ENCODE peak calls at places on chromosomes 1 and 21, in six cellular contexts. One of them, this sample, is unnamed.
A peak's percentile ranks its signal among the peaks of the same experiment; 100 is the strongest.

GRCh38 chr1:212428496-212428895 is 4.2 kb upstream of the NENF start:
- DNase-seq in vagina: no peak
- DNase-seq in NCI-H1105: no peak
- DNase-seq in heart right ventricle: no peak
- DNase-seq in PC-9: no peak
- DNase-seq in stimulated activated CD8-positive, alpha-beta memory T cell treated with anti-CD3 and anti-CD28 coated beads, Interleukin-2, amount 100 ng/mL, for 1 hour: no peak
- DNase-seq in this sample: no peak

GRCh38 chr1:187842406-187843165 is 1013.8 kb downstream of the PLA2G4A start:
- DNase-seq in vagina: no peak
- DNase-seq in NCI-H1105: no peak
- DNase-seq in heart right ventricle: no peak
- DNase-seq in PC-9: no peak
- DNase-seq in stimulated activated CD8-positive, alpha-beta memory T cell treated with anti-CD3 and anti-CD28 coated beads, Interleukin-2, amount 100 ng/mL, for 1 hour: no peak
- DNase-seq in this sample: no peak

GRCh38 chr1:13513063-13513884 is 529 bp downstream of the LRRC38 start:
- DNase-seq in vagina: no peak
- DNase-seq in NCI-H1105: no peak
- DNase-seq in heart right ventricle: no peak
- DNase-seq in PC-9: no peak
- DNase-seq in stimulated activated CD8-positive, alpha-beta memory T cell treated with anti-CD3 and anti-CD28 coated beads, Interleukin-2, amount 100 ng/mL, for 1 hour: no peak
- DNase-seq in this sample: no peak

GRCh38 chr1:145716641-145717061 is 2.6 kb upstream of the CD160 start:
- DNase-seq in vagina: no peak
- DNase-seq in NCI-H1105: no peak
- DNase-seq in heart right ventricle: no peak
- DNase-seq in PC-9: no peak
- DNase-seq in stimulated activated CD8-positive, alpha-beta memory T cell treated with anti-CD3 and anti-CD28 coated beads, Interleukin-2, amount 100 ng/mL, for 1 hour: no peak
- DNase-seq in this sample: no peak

GRCh38 chr21:29133796-29134195 is 3.4 kb downstream of the MAP3K7CL start:
- DNase-seq in vagina: no peak
- DNase-seq in NCI-H1105: no peak
- DNase-seq in heart right ventricle: no peak
- DNase-seq in PC-9: no peak
- DNase-seq in stimulated activated CD8-positive, alpha-beta memory T cell treated with anti-CD3 and anti-CD28 coated beads, Interleukin-2, amount 100 ng/mL, for 1 hour: no peak
- DNase-seq in this sample: no peak

GRCh38 chr1:3922201-3922725 is 22.2 kb upstream of the C1orf174 start:
- DNase-seq in vagina: no peak
- DNase-seq in NCI-H1105: no peak
- DNase-seq in heart right ventricle: no peak
- DNase-seq in PC-9: peak; percentile 70
- DNase-seq in stimulated activated CD8-positive, alpha-beta memory T cell treated with anti-CD3 and anti-CD28 coated beads, Interleukin-2, amount 100 ng/mL, for 1 hour: no peak
- DNase-seq in this sample: no peak

GRCh38 chr21:25457946-25458345 is 149.3 kb downstream of the MRPL39 start:
- DNase-seq in vagina: no peak
- DNase-seq in NCI-H1105: no peak
- DNase-seq in heart right ventricle: no peak
- DNase-seq in PC-9: no peak
- DNase-seq in stimulated activated CD8-positive, alpha-beta memory T cell treated with anti-CD3 and anti-CD28 coated beads, Interleukin-2, amount 100 ng/mL, for 1 hour: no peak
- DNase-seq in this sample: no peak

GRCh38 chr1:205321109-205321958 is at the start of gene NUAK2:
- DNase-seq in vagina: no peak
- DNase-seq in NCI-H1105: peak; percentile 96
- DNase-seq in heart right ventricle: peak; percentile 91
- DNase-seq in PC-9: peak; percentile 71
- DNase-seq in stimulated activated CD8-positive, alpha-beta memory T cell treated with anti-CD3 and anti-CD28 coated beads, Interleukin-2, amount 100 ng/mL, for 1 hour: peak; percentile 69
- DNase-seq in this sample: peak; percentile 80

GRCh38 chr1:18996548-18997177 is 40.2 kb upstream of the IFFO2 start:
- DNase-seq in vagina: no peak
- DNase-seq in NCI-H1105: no peak
- DNase-seq in heart right ventricle: no peak
- DNase-seq in PC-9: no peak
- DNase-seq in stimulated activated CD8-positive, alpha-beta memory T cell treated with anti-CD3 and anti-CD28 coated beads, Interleukin-2, amount 100 ng/mL, for 1 hour: no peak
- DNase-seq in this sample: no peak

GRCh38 chr21:31732891-31733520 is 1.1 kb upstream of the SCAF4 start:
- DNase-seq in vagina: no peak
- DNase-seq in NCI-H1105: no peak
- DNase-seq in heart right ventricle: no peak
- DNase-seq in PC-9: no peak
- DNase-seq in stimulated activated CD8-positive, alpha-beta memory T cell treated with anti-CD3 and anti-CD28 coated beads, Interleukin-2, amount 100 ng/mL, for 1 hour: no peak
- DNase-seq in this sample: no peak

GRCh38 chr21:37380349-37381323 is 14.1 kb downstream of the DYRK1A start:
- DNase-seq in vagina: no peak
- DNase-seq in NCI-H1105: no peak
- DNase-seq in heart right ventricle: no peak
- DNase-seq in PC-9: no peak
- DNase-seq in stimulated activated CD8-positive, alpha-beta memory T cell treated with anti-CD3 and anti-CD28 coated beads, Interleukin-2, amount 100 ng/mL, for 1 hour: no peak
- DNase-seq in this sample: no peak

GRCh38 chr1:167722152-167722869 is 529 bp downstream of the MPZL1 start:
- DNase-seq in vagina: no peak
- DNase-seq in NCI-H1105: peak; percentile 62
- DNase-seq in heart right ventricle: no peak
- DNase-seq in PC-9: no peak
- DNase-seq in stimulated activated CD8-positive, alpha-beta memory T cell treated with anti-CD3 and anti-CD28 coated beads, Interleukin-2, amount 100 ng/mL, for 1 hour: no peak
- DNase-seq in this sample: no peak

GRCh38 chr21:14876464-14876863 is 188.3 kb downstream of the NRIP1 start:
- DNase-seq in vagina: no peak
- DNase-seq in NCI-H1105: no peak
- DNase-seq in heart right ventricle: no peak
- DNase-seq in PC-9: no peak
- DNase-seq in stimulated activated CD8-positive, alpha-beta memory T cell treated with anti-CD3 and anti-CD28 coated beads, Interleukin-2, amount 100 ng/mL, for 1 hour: no peak
- DNase-seq in this sample: no peak

GRCh38 chr21:33687634-33688033 is 45.3 kb downstream of the ITSN1 start:
- DNase-seq in vagina: no peak
- DNase-seq in NCI-H1105: no peak
- DNase-seq in heart right ventricle: no peak
- DNase-seq in PC-9: no peak
- DNase-seq in stimulated activated CD8-positive, alpha-beta memory T cell treated with anti-CD3 and anti-CD28 coated beads, Interleukin-2, amount 100 ng/mL, for 1 hour: no peak
- DNase-seq in this sample: no peak

GRCh38 chr1:155324717-155325595 is 4.3 kb downstream of the RUSC1 start:
- DNase-seq in vagina: peak; percentile 91
- DNase-seq in NCI-H1105: peak; percentile 22
- DNase-seq in heart right ventricle: peak; percentile 55
- DNase-seq in PC-9: peak; percentile 44
- DNase-seq in stimulated activated CD8-positive, alpha-beta memory T cell treated with anti-CD3 and anti-CD28 coated beads, Interleukin-2, amount 100 ng/mL, for 1 hour: no peak
- DNase-seq in this sample: peak; percentile 44

GRCh38 chr1:217135569-217135915 is 412.3 kb upstream of the ESRRG start:
- DNase-seq in vagina: no peak
- DNase-seq in NCI-H1105: no peak
- DNase-seq in heart right ventricle: peak; percentile 27
- DNase-seq in PC-9: no peak
- DNase-seq in stimulated activated CD8-positive, alpha-beta memory T cell treated with anti-CD3 and anti-CD28 coated beads, Interleukin-2, amount 100 ng/mL, for 1 hour: no peak
- DNase-seq in this sample: no peak

GRCh38 chr1:26959722-26960624 is at the start of gene KDF1:
- DNase-seq in vagina: no peak
- DNase-seq in NCI-H1105: peak; percentile 86
- DNase-seq in heart right ventricle: no peak
- DNase-seq in PC-9: peak; percentile 68
- DNase-seq in stimulated activated CD8-positive, alpha-beta memory T cell treated with anti-CD3 and anti-CD28 coated beads, Interleukin-2, amount 100 ng/mL, for 1 hour: peak; percentile 23
- DNase-seq in this sample: peak; percentile 61

GRCh38 chr1:1058088-1058905 is 15.8 kb downstream of the RNF223 start:
- DNase-seq in vagina: no peak
- DNase-seq in NCI-H1105: no peak
- DNase-seq in heart right ventricle: no peak
- DNase-seq in PC-9: no peak
- DNase-seq in stimulated activated CD8-positive, alpha-beta memory T cell treated with anti-CD3 and anti-CD28 coated beads, Interleukin-2, amount 100 ng/mL, for 1 hour: no peak
- DNase-seq in this sample: no peak

GRCh38 chr1:207995576-207995975 is 84.7 kb upstream of the CD34 start:
- DNase-seq in vagina: peak; percentile 52
- DNase-seq in NCI-H1105: no peak
- DNase-seq in heart right ventricle: no peak
- DNase-seq in PC-9: peak; percentile 17
- DNase-seq in stimulated activated CD8-positive, alpha-beta memory T cell treated with anti-CD3 and anti-CD28 coated beads, Interleukin-2, amount 100 ng/mL, for 1 hour: no peak
- DNase-seq in this sample: no peak

GRCh38 chr1:201383647-201384405 is 6.3 kb upstream of the TNNT2 start:
- DNase-seq in vagina: no peak
- DNase-seq in NCI-H1105: no peak
- DNase-seq in heart right ventricle: no peak
- DNase-seq in PC-9: peak; percentile 72
- DNase-seq in stimulated activated CD8-positive, alpha-beta memory T cell treated with anti-CD3 and anti-CD28 coated beads, Interleukin-2, amount 100 ng/mL, for 1 hour: no peak
- DNase-seq in this sample: no peak

GRCh38 chr1:42334240-42335049 is 590 bp downstream of the FOXJ3 start:
- DNase-seq in vagina: peak; percentile 88
- DNase-seq in NCI-H1105: no peak
- DNase-seq in heart right ventricle: peak; percentile 47
- DNase-seq in PC-9: peak; percentile 73
- DNase-seq in stimulated activated CD8-positive, alpha-beta memory T cell treated with anti-CD3 and anti-CD28 coated beads, Interleukin-2, amount 100 ng/mL, for 1 hour: no peak
- DNase-seq in this sample: peak; percentile 31

GRCh38 chr1:96752394-96752793 is 30.8 kb downstream of the PTBP2 start:
- DNase-seq in vagina: no peak
- DNase-seq in NCI-H1105: no peak
- DNase-seq in heart right ventricle: no peak
- DNase-seq in PC-9: no peak
- DNase-seq in stimulated activated CD8-positive, alpha-beta memory T cell treated with anti-CD3 and anti-CD28 coated beads, Interleukin-2, amount 100 ng/mL, for 1 hour: no peak
- DNase-seq in this sample: no peak

GRCh38 chr1:143736562-143736961 is 235.2 kb downstream of the FAM72C start:
- DNase-seq in vagina: no peak
- DNase-seq in NCI-H1105: no peak
- DNase-seq in heart right ventricle: no peak
- DNase-seq in PC-9: no peak
- DNase-seq in stimulated activated CD8-positive, alpha-beta memory T cell treated with anti-CD3 and anti-CD28 coated beads, Interleukin-2, amount 100 ng/mL, for 1 hour: no peak
- DNase-seq in this sample: no peak

GRCh38 chr21:14677023-14677422 is 130.9 kb upstream of the SAMSN1 start:
- DNase-seq in vagina: no peak
- DNase-seq in NCI-H1105: no peak
- DNase-seq in heart right ventricle: no peak
- DNase-seq in PC-9: no peak
- DNase-seq in stimulated activated CD8-positive, alpha-beta memory T cell treated with anti-CD3 and anti-CD28 coated beads, Interleukin-2, amount 100 ng/mL, for 1 hour: no peak
- DNase-seq in this sample: no peak

GRCh38 chr1:215118081-215118480 is 35.5 kb downstream of the KCNK2 start:
- DNase-seq in vagina: no peak
- DNase-seq in NCI-H1105: no peak
- DNase-seq in heart right ventricle: no peak
- DNase-seq in PC-9: no peak
- DNase-seq in stimulated activated CD8-positive, alpha-beta memory T cell treated with anti-CD3 and anti-CD28 coated beads, Interleukin-2, amount 100 ng/mL, for 1 hour: no peak
- DNase-seq in this sample: no peak

GRCh38 chr1:17527036-17527914 is 12.2 kb upstream of the ARHGEF10L start:
- DNase-seq in vagina: no peak
- DNase-seq in NCI-H1105: no peak
- DNase-seq in heart right ventricle: no peak
- DNase-seq in PC-9: no peak
- DNase-seq in stimulated activated CD8-positive, alpha-beta memory T cell treated with anti-CD3 and anti-CD28 coated beads, Interleukin-2, amount 100 ng/mL, for 1 hour: no peak
- DNase-seq in this sample: no peak

GRCh38 chr1:37865348-37866119 is 6.1 kb upstream of the MTF1 start:
- DNase-seq in vagina: no peak
- DNase-seq in NCI-H1105: no peak
- DNase-seq in heart right ventricle: no peak
- DNase-seq in PC-9: peak; percentile 84
- DNase-seq in stimulated activated CD8-positive, alpha-beta memory T cell treated with anti-CD3 and anti-CD28 coated beads, Interleukin-2, amount 100 ng/mL, for 1 hour: no peak
- DNase-seq in this sample: peak; percentile 67

GRCh38 chr1:26404641-26405040 is 6.0 kb upstream of the LIN28A start:
- DNase-seq in vagina: no peak
- DNase-seq in NCI-H1105: no peak
- DNase-seq in heart right ventricle: no peak
- DNase-seq in PC-9: peak; percentile 75
- DNase-seq in stimulated activated CD8-positive, alpha-beta memory T cell treated with anti-CD3 and anti-CD28 coated beads, Interleukin-2, amount 100 ng/mL, for 1 hour: no peak
- DNase-seq in this sample: no peak

GRCh38 chr1:224707849-224708725 is 92.0 kb downstream of the CNIH3 start:
- DNase-seq in vagina: no peak
- DNase-seq in NCI-H1105: no peak
- DNase-seq in heart right ventricle: no peak
- DNase-seq in PC-9: no peak
- DNase-seq in stimulated activated CD8-positive, alpha-beta memory T cell treated with anti-CD3 and anti-CD28 coated beads, Interleukin-2, amount 100 ng/mL, for 1 hour: no peak
- DNase-seq in this sample: no peak

GRCh38 chr21:25080706-25081495 is 526.4 kb downstream of the MRPL39 start:
- DNase-seq in vagina: no peak
- DNase-seq in NCI-H1105: no peak
- DNase-seq in heart right ventricle: no peak
- DNase-seq in PC-9: no peak
- DNase-seq in stimulated activated CD8-positive, alpha-beta memory T cell treated with anti-CD3 and anti-CD28 coated beads, Interleukin-2, amount 100 ng/mL, for 1 hour: no peak
- DNase-seq in this sample: no peak

GRCh38 chr1:109112056-109112651 is 1.8 kb upstream of the ELAPOR1 start:
- DNase-seq in vagina: no peak
- DNase-seq in NCI-H1105: no peak
- DNase-seq in heart right ventricle: no peak
- DNase-seq in PC-9: peak; percentile 53
- DNase-seq in stimulated activated CD8-positive, alpha-beta memory T cell treated with anti-CD3 and anti-CD28 coated beads, Interleukin-2, amount 100 ng/mL, for 1 hour: no peak
- DNase-seq in this sample: no peak

GRCh38 chr21:39117571-39117970 is 65.7 kb downstream of the PSMG1 start:
- DNase-seq in vagina: peak; percentile 75
- DNase-seq in NCI-H1105: no peak
- DNase-seq in heart right ventricle: no peak
- DNase-seq in PC-9: no peak
- DNase-seq in stimulated activated CD8-positive, alpha-beta memory T cell treated with anti-CD3 and anti-CD28 coated beads, Interleukin-2, amount 100 ng/mL, for 1 hour: no peak
- DNase-seq in this sample: no peak

GRCh38 chr1:160858127-160858909 is 4.4 kb downstream of the CD244 start:
- DNase-seq in vagina: peak; percentile 70
- DNase-seq in NCI-H1105: no peak
- DNase-seq in heart right ventricle: no peak
- DNase-seq in PC-9: no peak
- DNase-seq in stimulated activated CD8-positive, alpha-beta memory T cell treated with anti-CD3 and anti-CD28 coated beads, Interleukin-2, amount 100 ng/mL, for 1 hour: no peak
- DNase-seq in this sample: no peak

GRCh38 chr1:197868751-197869501 is 33.5 kb upstream of the C1orf53 start:
- DNase-seq in vagina: no peak
- DNase-seq in NCI-H1105: peak; percentile 0
- DNase-seq in heart right ventricle: no peak
- DNase-seq in PC-9: peak; percentile 38
- DNase-seq in stimulated activated CD8-positive, alpha-beta memory T cell treated with anti-CD3 and anti-CD28 coated beads, Interleukin-2, amount 100 ng/mL, for 1 hour: peak; percentile 4
- DNase-seq in this sample: peak; percentile 59

GRCh38 chr21:34342476-34342875 is 21.3 kb upstream of the KCNE2 start:
- DNase-seq in vagina: no peak
- DNase-seq in NCI-H1105: no peak
- DNase-seq in heart right ventricle: no peak
- DNase-seq in PC-9: no peak
- DNase-seq in stimulated activated CD8-positive, alpha-beta memory T cell treated with anti-CD3 and anti-CD28 coated beads, Interleukin-2, amount 100 ng/mL, for 1 hour: no peak
- DNase-seq in this sample: no peak

This sample was measured in HCT116.